ENCODE peak calls at places on chromosomes 1 and 21, in ten cellular contexts. F is stimulated activated CD8-positive, alpha-beta memory T cell treated with anti-CD3 and anti-CD28 coated beads, Interleukin-12 subunit alpha, Interleukin-12 subunit beta, amount 100 ng/mL, for 4 hours; J is activated gamma-delta T cell treated with Interleukin-2 at 50 U/mL for 16 hours; K is left lung; H is CD4-positive, CD25-positive, alpha-beta regulatory T cell; A is activated CD4-positive, alpha-beta T cell treated with anti-CD3 and anti-CD28 coated beads, Interleukin-2, amount 50 U/mL, for 1 hour; E is left ventricle myocardium superior; I is substantia nigra; Q is NCI-H2107; O is T-helper 2 cell. L is an unnamed sample.

GRCh38 chr1:27418326-27418761 is 25.9 kb downstream of the GPR3 start:
- DNase-seq in F (no peak), J (no peak), K (peak), H (no peak), A (peak), E (peak), I (peak), Q (no peak), O (peak), L (peak)

GRCh38 chr21:27477321-27477720 is 510.4 kb upstream of the ADAMTS5 start:
- DNase-seq in F (no peak), J (no peak), K (no peak), H (no peak), A (no peak), E (no peak), I (no peak), Q (no peak), O (no peak), L (no peak)

GRCh38 chr1:50929376-50929958 is 30.6 kb downstream of the FAF1 start:
- DNase-seq in F (no peak), J (no peak), K (no peak), H (no peak), A (no peak), E (no peak), I (no peak), Q (no peak), O (no peak), L (peak)

GRCh38 chr1:109687641-109688499 is at the start of gene GSTM1:
- DNase-seq in F (peak), J (peak), K (no peak), H (peak), A (peak), E (no peak), I (peak), Q (no peak), O (peak), L (peak)

GRCh38 chr1:44031900-44032817 is 897 bp upstream of the SLC6A9 start:
- DNase-seq in F (no peak), J (no peak), K (no peak), H (no peak), A (no peak), E (no peak), I (no peak), Q (no peak), O (no peak), L (no peak)

GRCh38 chr21:22900511-22900910 is 1902.3 kb downstream of the NCAM2 start:
- DNase-seq in F (no peak), J (no peak), K (no peak), H (no peak), A (no peak), E (no peak), I (no peak), Q (no peak), O (no peak), L (peak)

GRCh38 chr1:50343323-50343722 is 79.9 kb downstream of the DMRTA2 start:
- DNase-seq in F (no peak), J (no peak), K (no peak), H (no peak), A (no peak), E (no peak), I (no peak), Q (no peak), O (no peak), L (no peak)

GRCh38 chr1:20729155-20729931 is 3.2 kb downstream of the SH2D5 start:
- DNase-seq in F (no peak), J (no peak), K (peak), H (no peak), A (no peak), E (peak), I (no peak), Q (no peak), O (no peak), L (no peak)

GRCh38 chr1:79797487-79797886 is 791.0 kb upstream of the ADGRL4 start:
- DNase-seq in F (no peak), J (no peak), K (no peak), H (no peak), A (no peak), E (no peak), I (no peak), Q (no peak), O (no peak), L (no peak)

GRCh38 chr1:216833516-216833915 is 110.3 kb upstream of the ESRRG start:
- DNase-seq in F (no peak), J (no peak), K (no peak), H (no peak), A (no peak), E (no peak), I (no peak), Q (no peak), O (no peak), L (no peak)

GRCh38 chr1:155327981-155328380 is 7.3 kb downstream of the RUSC1 start:
- DNase-seq in F (no peak), J (no peak), K (no peak), H (no peak), A (no peak), E (no peak), I (no peak), Q (no peak), O (no peak), L (no peak)

GRCh38 chr1:166184897-166185296 is 18.1 kb upstream of the FAM78B start:
- DNase-seq in F (no peak), J (no peak), K (no peak), H (no peak), A (no peak), E (no peak), I (no peak), Q (no peak), O (no peak), L (peak)

GRCh38 chr1:24900985-24901781 is 28.9 kb downstream of the RUNX3 start:
- DNase-seq in F (no peak), J (no peak), K (peak), H (no peak), A (no peak), E (no peak), I (no peak), Q (no peak), O (no peak), L (no peak)

GRCh38 chr1:96291468-96291867 is 430.1 kb upstream of the PTBP2 start:
- DNase-seq in F (no peak), J (no peak), K (no peak), H (no peak), A (no peak), E (no peak), I (no peak), Q (no peak), O (no peak), L (peak)

GRCh38 chr1:182762536-182762935 is 27.0 kb upstream of the NPL start:
- DNase-seq in F (no peak), J (no peak), K (no peak), H (no peak), A (no peak), E (no peak), I (no peak), Q (no peak), O (no peak), L (no peak)

GRCh38 chr1:177432897-177433296 is 262.1 kb downstream of the BRINP2 start:
- DNase-seq in F (no peak), J (no peak), K (no peak), H (no peak), A (no peak), E (no peak), I (no peak), Q (no peak), O (no peak), L (no peak)

GRCh38 chr1:21825393-21825792 is 13.3 kb downstream of the LDLRAD2 start:
- DNase-seq in F (no peak), J (no peak), K (no peak), H (no peak), A (no peak), E (no peak), I (no peak), Q (no peak), O (no peak), L (no peak)

GRCh38 chr21:38289697-38290096 is 32.9 kb downstream of the KCNJ15 start:
- DNase-seq in F (no peak), J (no peak), K (peak), H (no peak), A (no peak), E (no peak), I (no peak), Q (no peak), O (no peak), L (peak)

GRCh38 chr1:233441981-233442380 is 114.5 kb downstream of the MAP3K21 start:
- DNase-seq in F (no peak), J (no peak), K (no peak), H (no peak), A (no peak), E (no peak), I (no peak), Q (no peak), O (no peak), L (no peak)

GRCh38 chr1:180262628-180263488 is 32.8 kb downstream of the LHX4 start:
- DNase-seq in F (no peak), J (no peak), K (no peak), H (no peak), A (no peak), E (no peak), I (no peak), Q (no peak), O (no peak), L (no peak)

GRCh38 chr1:116534014-116534739 is 36.6 kb downstream of the CD58 start:
- DNase-seq in F (no peak), J (no peak), K (no peak), H (no peak), A (no peak), E (no peak), I (no peak), Q (no peak), O (no peak), L (no peak)

GRCh38 chr1:24275510-24275909 is 43.6 kb upstream of the GRHL3 start:
- DNase-seq in F (no peak), J (no peak), K (no peak), H (no peak), A (no peak), E (no peak), I (no peak), Q (no peak), O (no peak), L (no peak)

GRCh38 chr1:36349839-36350238 is 26.4 kb upstream of the EVA1B start:
- DNase-seq in F (no peak), J (no peak), K (no peak), H (no peak), A (no peak), E (peak), I (no peak), Q (no peak), O (no peak), L (peak)

GRCh38 chr1:13505020-13505419 is 8.8 kb downstream of the LRRC38 start:
- DNase-seq in F (no peak), J (no peak), K (no peak), H (no peak), A (no peak), E (no peak), I (no peak), Q (no peak), O (no peak), L (no peak)

GRCh38 chr1:209743145-209743482 is 12.7 kb upstream of the TRAF3IP3 start:
- DNase-seq in F (no peak), J (no peak), K (no peak), H (no peak), A (no peak), E (peak), I (peak), Q (peak), O (no peak), L (no peak)

GRCh38 chr1:160637821-160638539 is 8.9 kb downstream of the SLAMF1 start:
- DNase-seq in F (no peak), J (peak), K (no peak), H (no peak), A (no peak), E (no peak), I (no peak), Q (no peak), O (no peak), L (no peak)

GRCh38 chr1:32758795-32759430 is 56.3 kb upstream of the SYNC start:
- DNase-seq in F (no peak), J (no peak), K (no peak), H (no peak), A (no peak), E (no peak), I (no peak), Q (no peak), O (no peak), L (no peak)

GRCh38 chr1:33055210-33055991 is 18.7 kb upstream of the AK2 start:
- DNase-seq in F (no peak), J (peak), K (peak), H (no peak), A (peak), E (peak), I (peak), Q (peak), O (no peak), L (peak)

GRCh38 chr1:112536561-112536960 is 27.8 kb downstream of the WNT2B start:
- DNase-seq in F (no peak), J (no peak), K (no peak), H (no peak), A (no peak), E (no peak), I (no peak), Q (no peak), O (no peak), L (no peak)

GRCh38 chr1:65813956-65814355 is 21.3 kb downstream of the PDE4B start:
- DNase-seq in F (no peak), J (no peak), K (no peak), H (no peak), A (no peak), E (no peak), I (no peak), Q (no peak), O (no peak), L (no peak)

GRCh38 chr1:203161703-203162102 is 13.9 kb downstream of the MYBPH start:
- DNase-seq in F (no peak), J (no peak), K (no peak), H (no peak), A (no peak), E (no peak), I (no peak), Q (no peak), O (no peak), L (no peak)